ENCODE peak calls at places on chromosomes 16 and 17, in five cellular contexts. W, T, E, U and X are unnamed samples.
A peak's percentile ranks its signal among the peaks of the same experiment; 100 is the strongest.

GRCh38 chr17:59366773-59367656 is 35.6 kb downstream of the YPEL2 start:
- DNase-seq in U (no peak), W (peak; percentile 55), T (no peak), E (peak; percentile 83), X (peak; percentile 69)

GRCh38 chr17:30565073-30565935 is 88.1 kb downstream of the GOSR1 start:
- DNase-seq in U (no peak), T (no peak), W (no peak), E (no peak), X (peak; percentile 9)

GRCh38 chr17:7221281-7222092 is 1.7 kb downstream of the ACADVL start:
- DNase-seq in E (no peak), T (no peak), U (no peak), W (peak; percentile 17), X (no peak)

GRCh38 chr16:57801098-57801855 is 1.0 kb downstream of the KIFC3 start:
- DNase-seq in E (no peak), T (no peak), U (no peak), W (peak; percentile 57), X (peak; percentile 69)

GRCh38 chr17:42697108-42697811 is 14.9 kb downstream of the CNTNAP1 start:
- DNase-seq in U (no peak), E (no peak), W (no peak), T (no peak), X (no peak)

GRCh38 chr17:50326831-50327364 is 19.0 kb upstream of the XYLT2 start:
- DNase-seq in U (no peak), E (no peak), T (no peak), W (no peak), X (no peak)

GRCh38 chr17:57242148-57242547 is 14.2 kb upstream of the MSI2 start:
- DNase-seq in U (no peak), E (no peak), W (no peak), T (no peak), X (no peak)

GRCh38 chr17:42675984-42676423 is 790 bp downstream of the PLEKHH3 start:
- DNase-seq in E (no peak), W (peak; percentile 68), T (no peak), U (no peak), X (peak; percentile 49)

GRCh38 chr17:78342438-78343098 is 17.3 kb downstream of the SOCS3 start:
- DNase-seq in T (no peak), W (peak; percentile 88), E (peak; percentile 62), U (no peak), X (peak; percentile 89)

GRCh38 chr17:20983359-20983637 is 59.5 kb downstream of the USP22 start:
- DNase-seq in T (no peak), E (peak; percentile 25), U (no peak), W (no peak), X (no peak)

GRCh38 chr17:80931421-80932265 is 60.0 kb upstream of the CHMP6 start:
- DNase-seq in W (no peak), U (no peak), T (peak; percentile 66), E (no peak), X (peak; percentile 48)

GRCh38 chr16:76486740-76487139 is 209.5 kb downstream of the CNTNAP4 start:
- DNase-seq in E (no peak), T (no peak), W (no peak), U (no peak), X (no peak)

GRCh38 chr17:4877089-4877488 is 22.2 kb upstream of the C17orf107 start:
- DNase-seq in U (no peak), E (no peak), T (no peak), W (no peak), X (no peak)

GRCh38 chr17:32943647-32944191 is 15.8 kb downstream of the TMEM98 start:
- DNase-seq in U (no peak), T (no peak), E (peak; percentile 65), W (no peak), X (peak; percentile 90)

GRCh38 chr17:79834575-79835469 is 4.4 kb downstream of the CBX4 start:
- DNase-seq in W (no peak), E (no peak), U (no peak), T (no peak), X (no peak)

GRCh38 chr17:68738044-68738443 is 136.9 kb upstream of the FAM20A start:
- DNase-seq in U (no peak), E (no peak), W (no peak), T (no peak), X (peak; percentile 29)

GRCh38 chr17:17028059-17028877 is 14.0 kb upstream of the MPRIP start:
- DNase-seq in U (peak; percentile 81), T (peak; percentile 88), E (peak; percentile 96), W (peak; percentile 27), X (peak; percentile 76)

GRCh38 chr16:54031107-54031760 is 255.4 kb downstream of the IRX3 start:
- DNase-seq in T (no peak), U (no peak), E (no peak), W (no peak), X (peak; percentile 16)

GRCh38 chr17:77847211-77848085 is 111.1 kb upstream of the TNRC6C start:
- DNase-seq in E (no peak), U (no peak), W (no peak), T (no peak), X (no peak)

GRCh38 chr17:44801880-44802279 is 28.2 kb downstream of the GJC1 start:
- DNase-seq in T (no peak), W (no peak), U (no peak), E (no peak), X (no peak)

GRCh38 chr17:81536299-81537290 is 8.4 kb downstream of the FSCN2 start:
- DNase-seq in T (no peak), W (peak; percentile 68), E (peak; percentile 63), U (no peak), X (no peak)

GRCh38 chr17:14301761-14302401 is 1.0 kb downstream of the HS3ST3B1 start:
- DNase-seq in E (peak; percentile 78), W (peak; percentile 38), T (no peak), U (no peak), X (peak; percentile 61)

GRCh38 chr16:10624527-10624926 is 44.1 kb upstream of the EMP2 start:
- DNase-seq in T (no peak), E (peak; percentile 56), U (no peak), W (no peak), X (no peak)

GRCh38 chr17:65504141-65504540 is 57.3 kb downstream of the AXIN2 start:
- DNase-seq in T (no peak), W (no peak), E (no peak), U (no peak), X (no peak)

GRCh38 chr16:81678326-81679095 is 100.6 kb upstream of the PLCG2 start:
- DNase-seq in U (no peak), T (no peak), W (no peak), E (no peak), X (no peak)

GRCh38 chr17:1800240-1800639 is 29.5 kb downstream of the SMYD4 start:
- DNase-seq in U (no peak), E (peak; percentile 23), W (no peak), T (no peak), X (no peak)

DNA sequence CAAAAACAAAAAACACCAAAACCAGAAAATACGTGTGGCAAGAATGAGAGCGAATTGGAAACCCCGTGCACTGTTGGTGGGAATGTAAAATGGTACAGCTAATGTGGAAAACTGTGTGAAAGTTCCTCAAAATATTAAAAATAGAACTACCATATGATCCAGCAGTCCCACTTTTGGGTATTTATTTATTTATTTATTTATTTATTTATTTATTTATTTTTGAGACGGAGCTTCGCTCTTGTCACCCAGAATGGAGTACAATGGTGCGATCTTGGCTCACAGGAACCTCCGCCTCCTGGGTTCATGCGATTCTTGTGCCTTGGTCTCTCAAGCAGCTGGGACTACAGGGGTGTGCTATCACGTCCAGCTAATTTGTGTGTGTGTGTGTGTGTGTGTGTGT is 29.5 kb upstream of the MAPK3 start:
- DNase-seq in T (no peak), W (no peak), E (no peak), U (no peak), X (no peak)
- H3K4me3 ChIP-seq in T (no peak overlapping the region), W (no peak overlapping the region), E (no peak overlapping the region), U (no peak overlapping the region), X (no peak overlapping the region)

DNA sequence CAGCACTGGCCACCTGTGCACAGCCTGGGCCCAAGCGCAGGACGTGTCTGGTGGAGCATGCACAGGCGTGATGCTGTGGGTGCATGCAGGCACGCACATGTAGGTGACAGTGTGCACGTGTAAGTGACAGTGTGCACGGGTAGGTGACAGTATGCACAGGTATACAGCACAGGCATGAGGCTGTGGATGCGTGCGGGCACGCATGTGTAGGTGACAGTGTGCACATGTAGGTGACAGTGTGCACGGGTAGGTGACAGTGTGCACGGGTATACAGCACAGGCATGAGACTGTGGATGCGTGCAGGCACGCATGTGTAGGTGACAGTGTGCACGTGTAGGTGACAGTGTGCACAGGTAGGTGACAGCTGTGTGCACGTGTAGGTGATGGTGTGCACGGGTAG is 7.9 kb downstream of the RPUSD1 start:
- DNase-seq in E (no peak), W (no peak), T (no peak), U (no peak), X (no peak)
- H3K4me3 ChIP-seq in E (no peak overlapping the region), W (no peak overlapping the region), T (no peak overlapping the region), U (no peak overlapping the region), X (no peak overlapping the region)

DNA sequence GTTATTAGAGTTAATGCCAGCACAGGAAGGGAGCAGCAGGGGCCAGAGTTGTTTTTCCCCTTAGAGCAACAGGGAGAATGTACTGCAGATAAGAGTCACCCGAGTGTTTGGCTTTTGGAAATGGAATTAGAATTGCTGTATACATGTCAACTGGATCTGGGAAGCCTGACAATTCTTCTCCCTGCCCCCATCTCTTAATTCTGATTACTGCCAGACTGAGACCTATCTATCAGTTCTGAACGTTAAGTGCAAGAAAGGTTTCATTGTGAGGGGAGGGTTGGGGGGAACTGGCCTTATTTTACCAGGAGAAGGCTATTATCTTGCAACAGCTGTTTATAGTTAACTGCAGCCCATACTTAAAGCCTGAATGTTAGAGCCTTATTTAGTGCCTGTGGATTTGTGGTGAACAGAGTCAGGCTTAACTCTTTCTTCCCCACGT is 424.5 kb upstream of the CDH11 start:
- DNase-seq in U (no peak), E (no peak), W (no peak), T (no peak), X (peak; percentile 58)
- H3K4me3 ChIP-seq in U (no peak overlapping the region), E (no peak overlapping the region), W (no peak overlapping the region), T (no peak overlapping the region), X (no peak overlapping the region)

GRCh38 chr17:61395409-61395982 is 4.1 kb upstream of the TBX2 start:
- DNase-seq in T (no peak), E (no peak), U (no peak), W (no peak), X (no peak)

GRCh38 chr17:61396586-61397085 is 3.0 kb upstream of the TBX2 start:
- DNase-seq in E (no peak), T (no peak), W (no peak), U (no peak), X (no peak)

GRCh38 chr17:61394630-61395408 is 4.8 kb upstream of the TBX2 start:
- DNase-seq in E (no peak), U (no peak), W (no peak), T (no peak), X (no peak)

GRCh38 chr17:61397086-61397842 is 2.4 kb upstream of the TBX2 start:
- DNase-seq in W (no peak), T (no peak), E (no peak), U (no peak), X (no peak)

DNA sequence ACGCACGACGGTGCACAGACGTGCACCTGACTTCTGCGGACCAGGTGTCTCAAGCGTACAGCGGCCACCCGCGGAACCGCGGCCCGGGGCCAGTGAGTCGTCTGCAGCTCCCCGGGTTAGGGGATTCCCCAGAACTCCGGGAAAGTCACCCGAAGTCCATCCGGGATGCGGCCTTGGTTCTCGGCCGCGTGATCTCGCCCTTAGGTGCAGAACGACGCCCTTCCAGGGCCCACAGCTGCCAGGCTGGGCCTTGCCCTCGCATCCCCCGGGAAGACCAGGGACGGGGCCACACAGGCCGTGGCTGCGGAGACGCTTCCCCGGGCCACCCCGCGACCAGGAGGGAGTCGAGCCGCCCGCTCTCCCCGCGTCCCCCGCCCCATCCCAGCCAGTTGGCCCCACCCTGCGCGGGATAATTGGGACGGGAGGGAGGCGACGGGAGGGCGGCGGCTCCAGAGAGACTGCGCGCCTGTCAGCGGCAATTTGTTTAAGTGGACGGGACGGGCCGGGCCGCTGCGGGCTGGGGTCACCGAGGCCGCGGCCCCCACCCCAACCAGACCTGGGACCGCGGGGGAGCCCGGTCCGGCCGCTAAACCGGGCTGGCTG is 3.6 kb upstream of the TBX2 start:
- DNase-seq in E (no peak), W (no peak), U (no peak), T (no peak), X (no peak)
- H3K4me3 ChIP-seq in E (no peak overlapping the region), W (no peak overlapping the region), U (peak overlapping the region; percentile 88), T (no peak overlapping the region), X (no peak overlapping the region)